ENCODE peak calls at places on chromosomes 2 and 18, in four cellular contexts. One of them, this sample, is unnamed.

GRCh38 chr2:173524257-173524951 is 169.7 kb downstream of the CDCA7 start:
- DNase-seq in right lobe of liver: no peak
- DNase-seq in CD8-positive, alpha-beta T cell: no peak
- DNase-seq in body of pancreas: peak; percentile 25
- DNase-seq in this sample: no peak

GRCh38 chr2:212109217-212109616 is 429.4 kb downstream of the ERBB4 start:
- DNase-seq in right lobe of liver: no peak
- DNase-seq in CD8-positive, alpha-beta T cell: no peak
- DNase-seq in body of pancreas: no peak
- DNase-seq in this sample: no peak

GRCh38 chr2:118310016-118310877 is 222.0 kb downstream of the INSIG2 start:
- DNase-seq in right lobe of liver: no peak
- DNase-seq in CD8-positive, alpha-beta T cell: peak; percentile 22
- DNase-seq in body of pancreas: peak; percentile 16
- DNase-seq in this sample: peak; percentile 24

GRCh38 chr2:159736048-159736447 is 23.7 kb downstream of the MARCHF7 start:
- DNase-seq in right lobe of liver: no peak
- DNase-seq in CD8-positive, alpha-beta T cell: no peak
- DNase-seq in body of pancreas: no peak
- DNase-seq in this sample: no peak

GRCh38 chr2:187390891-187391290 is 57.2 kb downstream of the CALCRL start:
- DNase-seq in right lobe of liver: no peak
- DNase-seq in CD8-positive, alpha-beta T cell: no peak
- DNase-seq in body of pancreas: no peak
- DNase-seq in this sample: no peak

GRCh38 chr2:73084971-73085370 is 13.5 kb upstream of the SFXN5 start:
- DNase-seq in right lobe of liver: no peak
- DNase-seq in CD8-positive, alpha-beta T cell: no peak
- DNase-seq in body of pancreas: no peak
- DNase-seq in this sample: no peak

GRCh38 chr2:31203916-31204315 is 13.4 kb downstream of the CAPN14 start:
- DNase-seq in right lobe of liver: no peak
- DNase-seq in CD8-positive, alpha-beta T cell: no peak
- DNase-seq in body of pancreas: no peak
- DNase-seq in this sample: no peak

GRCh38 chr2:105682401-105682800 is 62.3 kb upstream of the NCK2 start:
- DNase-seq in right lobe of liver: no peak
- DNase-seq in CD8-positive, alpha-beta T cell: no peak
- DNase-seq in body of pancreas: no peak
- DNase-seq in this sample: no peak

GRCh38 chr2:241041557-241042158 is 43.2 kb downstream of the SNED1 start:
- DNase-seq in right lobe of liver: peak; percentile 7
- DNase-seq in CD8-positive, alpha-beta T cell: no peak
- DNase-seq in body of pancreas: no peak
- DNase-seq in this sample: no peak

GRCh38 chr2:130756041-130756720 is 841 bp downstream of the AMER3 start:
- DNase-seq in right lobe of liver: no peak
- DNase-seq in CD8-positive, alpha-beta T cell: no peak
- DNase-seq in body of pancreas: peak; percentile 28
- DNase-seq in this sample: peak; percentile 7

GRCh38 chr18:69538849-69539248 is 138.2 kb downstream of the DOK6 start:
- DNase-seq in right lobe of liver: no peak
- DNase-seq in CD8-positive, alpha-beta T cell: no peak
- DNase-seq in body of pancreas: no peak
- DNase-seq in this sample: no peak

GRCh38 chr2:162146906-162147305 is 5.1 kb downstream of the GCG start:
- DNase-seq in right lobe of liver: no peak
- DNase-seq in CD8-positive, alpha-beta T cell: no peak
- DNase-seq in body of pancreas: no peak
- DNase-seq in this sample: no peak

GRCh38 chr18:46910856-46911255 is 6.5 kb downstream of the PIAS2 start:
- DNase-seq in right lobe of liver: no peak
- DNase-seq in CD8-positive, alpha-beta T cell: no peak
- DNase-seq in body of pancreas: no peak
- DNase-seq in this sample: no peak

GRCh38 chr2:134002391-134002790 is 251.5 kb upstream of the MGAT5 start:
- DNase-seq in right lobe of liver: no peak
- DNase-seq in CD8-positive, alpha-beta T cell: no peak
- DNase-seq in body of pancreas: no peak
- DNase-seq in this sample: no peak

GRCh38 chr2:207895236-207895860 is 125.6 kb upstream of the FZD5 start:
- DNase-seq in right lobe of liver: no peak
- DNase-seq in CD8-positive, alpha-beta T cell: no peak
- DNase-seq in body of pancreas: no peak
- DNase-seq in this sample: no peak

GRCh38 chr18:7090771-7091170 is 26.8 kb downstream of the LAMA1 start:
- DNase-seq in right lobe of liver: no peak
- DNase-seq in CD8-positive, alpha-beta T cell: no peak
- DNase-seq in body of pancreas: no peak
- DNase-seq in this sample: no peak

GRCh38 chr2:176088048-176088936 is 4.2 kb upstream of the HOXD13 start:
- DNase-seq in right lobe of liver: peak; percentile 68
- DNase-seq in CD8-positive, alpha-beta T cell: no peak
- DNase-seq in body of pancreas: peak; percentile 40
- DNase-seq in this sample: peak; percentile 75

GRCh38 chr18:69898241-69898861 is 49.3 kb downstream of the CD226 start:
- DNase-seq in right lobe of liver: no peak
- DNase-seq in CD8-positive, alpha-beta T cell: no peak
- DNase-seq in body of pancreas: no peak
- DNase-seq in this sample: peak; percentile 12

GRCh38 chr2:133975135-133975534 is 278.7 kb upstream of the MGAT5 start:
- DNase-seq in right lobe of liver: no peak
- DNase-seq in CD8-positive, alpha-beta T cell: no peak
- DNase-seq in body of pancreas: no peak
- DNase-seq in this sample: no peak

DNA sequence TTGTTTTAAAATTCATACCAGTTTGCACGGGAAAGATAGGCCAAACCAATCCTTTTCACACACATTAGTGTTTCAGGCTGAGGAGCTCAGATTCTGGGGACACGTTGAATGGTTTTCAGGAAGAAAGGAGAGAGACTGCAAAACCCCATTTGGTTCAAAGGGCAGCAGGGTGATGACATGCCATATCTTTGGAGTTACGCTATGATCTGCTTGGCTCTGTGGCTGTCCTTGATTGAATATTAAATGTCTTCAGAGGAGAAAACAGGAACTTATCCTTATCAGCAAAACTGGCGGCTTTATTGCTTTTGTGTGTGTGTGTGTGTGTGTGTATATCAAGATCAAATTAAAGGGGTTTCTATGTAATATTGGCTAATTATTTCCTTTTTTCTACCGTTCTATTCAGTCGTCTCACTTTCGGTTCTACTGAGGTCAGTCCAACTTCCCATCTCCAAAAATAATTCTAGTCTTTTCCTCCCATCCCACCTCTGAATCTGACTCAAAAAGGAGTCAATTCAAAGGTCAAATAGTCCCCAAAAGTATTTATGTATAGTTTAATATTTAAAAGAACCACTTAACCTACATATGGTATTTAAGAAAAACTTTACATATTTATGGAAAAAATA is 292.9 kb upstream of the CCDC68 start:
- DNase-seq in right lobe of liver: no peak
- DNase-seq in CD8-positive, alpha-beta T cell: no peak
- DNase-seq in body of pancreas: no peak
- DNase-seq in this sample: no peak
- TF ChIP-seq CTCF in right lobe of liver: no peak
- TF ChIP-seq CTCF in CD8-positive, alpha-beta T cell: no peak
- TF ChIP-seq CTCF in body of pancreas: no peak
- TF ChIP-seq CTCF in this sample: no peak

GRCh38 chr2:103804013-103804412 is 1042.2 kb downstream of the TMEM182 start:
- DNase-seq in right lobe of liver: no peak
- DNase-seq in CD8-positive, alpha-beta T cell: no peak
- DNase-seq in body of pancreas: no peak
- DNase-seq in this sample: no peak

DNA sequence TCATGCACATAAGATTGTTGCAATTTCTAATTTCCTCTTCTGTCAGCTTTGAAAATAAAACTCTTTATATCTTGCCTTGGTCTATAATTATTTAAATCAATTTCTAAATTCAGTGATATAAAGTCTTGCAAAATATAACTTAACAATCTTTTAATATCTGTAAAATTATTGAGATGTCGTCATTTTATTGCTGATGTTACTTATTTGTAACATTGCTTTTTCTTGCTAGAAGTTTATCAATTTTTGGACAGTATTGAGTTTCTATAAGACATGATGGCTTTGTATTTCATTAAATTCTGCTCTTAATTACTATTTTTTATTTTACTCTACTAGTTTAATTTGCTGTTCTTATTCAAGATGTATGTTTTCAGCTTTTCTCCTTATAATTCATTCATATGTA is 1036.5 kb downstream of the TMEM182 start:
- DNase-seq in right lobe of liver: no peak
- DNase-seq in CD8-positive, alpha-beta T cell: no peak
- DNase-seq in body of pancreas: no peak
- DNase-seq in this sample: no peak
- H3K4me1 ChIP-seq in right lobe of liver: no peaks in the 10 kb centered on the region
- H3K4me1 ChIP-seq in CD8-positive, alpha-beta T cell: no peaks in the 10 kb centered on the region
- H3K4me1 ChIP-seq in body of pancreas: no peaks in the 10 kb centered on the region
- H3K4me1 ChIP-seq in this sample: no peaks in the 10 kb centered on the region

DNA sequence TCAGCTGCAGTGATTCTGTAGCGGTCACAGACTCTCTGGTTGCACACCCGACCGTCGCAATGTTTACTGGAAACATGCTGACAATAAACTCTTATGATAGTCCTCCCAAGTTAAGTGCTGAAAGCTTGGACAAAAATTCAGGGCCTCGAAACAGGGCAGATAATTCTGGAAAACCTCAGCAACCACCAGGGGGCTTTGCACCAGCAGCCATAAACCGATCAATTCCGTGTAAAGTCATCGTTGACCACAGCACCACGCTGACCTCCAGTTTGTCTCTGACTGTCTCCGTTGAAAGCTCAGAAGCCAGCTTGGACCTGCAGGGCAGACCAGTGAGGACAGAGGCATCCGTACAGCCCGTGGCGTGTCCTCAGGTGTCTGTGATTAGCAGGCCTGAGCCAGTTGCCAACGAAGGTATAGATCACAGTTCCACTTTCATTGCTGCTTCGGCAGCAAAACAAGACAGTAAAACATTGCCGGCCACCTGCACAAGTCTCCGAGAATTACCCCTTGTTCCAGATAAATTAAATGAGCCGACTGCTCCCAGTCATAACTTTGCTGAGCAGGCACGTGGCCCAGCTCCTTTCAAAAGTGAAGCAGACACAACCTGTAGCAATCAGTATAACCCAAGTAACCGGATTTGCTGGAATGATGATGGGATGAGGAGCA is 166.1 kb downstream of the ASXL3 start:
- DNase-seq in right lobe of liver: no peak
- DNase-seq in CD8-positive, alpha-beta T cell: no peak
- DNase-seq in body of pancreas: no peak
- DNase-seq in this sample: peak; percentile 35
- TF ChIP-seq CTCF in right lobe of liver: no peak
- TF ChIP-seq CTCF in CD8-positive, alpha-beta T cell: no peak
- TF ChIP-seq CTCF in body of pancreas: no peak
- TF ChIP-seq CTCF in this sample: no peak

DNA sequence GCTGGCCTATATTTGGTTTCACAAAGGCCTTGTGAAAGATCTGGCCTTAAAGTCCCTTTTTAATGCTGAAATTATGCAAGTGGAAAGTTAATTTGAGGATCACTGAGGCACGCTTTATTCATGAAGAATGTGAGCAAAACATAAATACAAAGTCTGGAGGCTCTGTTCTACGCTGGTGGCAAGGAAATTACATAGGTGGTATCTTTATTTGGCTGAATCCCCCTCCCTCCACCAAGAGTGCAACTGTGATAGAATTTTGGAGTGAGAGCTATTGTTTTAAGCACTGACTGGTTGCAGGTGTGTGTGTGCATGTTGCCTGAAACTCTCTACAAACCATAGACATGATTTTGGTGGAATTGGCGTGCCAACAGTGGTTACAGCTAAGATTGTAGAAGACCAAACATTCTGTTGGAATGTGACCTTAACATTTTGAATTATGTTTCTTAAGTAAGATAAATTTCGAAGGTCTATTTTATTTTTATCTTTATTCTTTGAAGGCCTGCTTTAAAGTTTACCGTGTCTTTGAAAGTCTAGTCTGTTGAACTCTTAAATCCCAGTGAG is 114.3 kb downstream of the SPTBN1 start:
- DNase-seq in right lobe of liver: no peak
- DNase-seq in CD8-positive, alpha-beta T cell: no peak
- DNase-seq in body of pancreas: no peak
- DNase-seq in this sample: no peak
- H3K4me1 ChIP-seq in right lobe of liver: peaks cover 90% of the 10 kb centered on the region
- H3K4me1 ChIP-seq in CD8-positive, alpha-beta T cell: peaks cover 94% of the 10 kb centered on the region
- H3K4me1 ChIP-seq in body of pancreas: peaks cover 95% of the 10 kb centered on the region
- H3K4me1 ChIP-seq in this sample: peaks cover 80% of the 10 kb centered on the region

GRCh38 chr2:215782965-215783364 is 230.4 kb downstream of the MREG start:
- DNase-seq in right lobe of liver: no peak
- DNase-seq in CD8-positive, alpha-beta T cell: no peak
- DNase-seq in body of pancreas: no peak
- DNase-seq in this sample: no peak
- TF ChIP-seq CTCF in right lobe of liver: no peak
- TF ChIP-seq CTCF in CD8-positive, alpha-beta T cell: no peak
- TF ChIP-seq CTCF in body of pancreas: no peak
- TF ChIP-seq CTCF in this sample: no peak

GRCh38 chr2:75558132-75558530 is 2.6 kb downstream of the EVA1A start:
- DNase-seq in right lobe of liver: no peak
- DNase-seq in CD8-positive, alpha-beta T cell: no peak
- DNase-seq in body of pancreas: no peak
- DNase-seq in this sample: no peak
- H3K4me1 ChIP-seq in right lobe of liver: no peaks in the 10 kb centered on the region
- H3K4me1 ChIP-seq in CD8-positive, alpha-beta T cell: peaks cover 4% of the 10 kb centered on the region
- H3K4me1 ChIP-seq in body of pancreas: peaks cover 71% of the 10 kb centered on the region
- H3K4me1 ChIP-seq in this sample: no peaks in the 10 kb centered on the region

GRCh38 chr2:234797566-234798250 is 154.1 kb upstream of the SH3BP4 start:
- DNase-seq in right lobe of liver: no peak
- DNase-seq in CD8-positive, alpha-beta T cell: no peak
- DNase-seq in body of pancreas: no peak
- DNase-seq in this sample: no peak
- TF ChIP-seq CTCF in right lobe of liver: no peak
- TF ChIP-seq CTCF in CD8-positive, alpha-beta T cell: no peak
- TF ChIP-seq CTCF in body of pancreas: no peak
- TF ChIP-seq CTCF in this sample: no peak

DNA sequence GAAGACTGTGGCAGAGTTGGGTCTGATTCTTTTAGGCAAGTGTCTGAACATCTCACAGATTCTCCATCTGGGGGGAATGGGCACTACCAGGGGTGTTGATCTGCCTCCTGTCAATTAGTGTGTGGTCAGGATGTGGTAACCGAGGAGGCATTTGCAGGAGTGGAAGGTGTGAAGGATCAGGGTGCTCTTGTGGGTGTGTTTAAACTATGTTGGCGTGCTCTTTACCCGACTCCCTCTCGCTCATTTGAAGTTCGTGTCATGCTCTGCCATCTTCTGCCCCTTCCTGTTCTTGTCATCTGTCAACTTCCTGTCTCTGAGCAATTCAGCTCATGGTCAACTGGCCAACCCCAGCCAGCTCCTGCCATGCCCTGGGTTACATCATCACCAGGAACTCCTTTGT is 107.9 kb downstream of the RTN4 start:
- DNase-seq in right lobe of liver: no peak
- DNase-seq in CD8-positive, alpha-beta T cell: peak; percentile 6
- DNase-seq in body of pancreas: no peak
- DNase-seq in this sample: no peak
- H3K4me1 ChIP-seq in right lobe of liver: no peaks in the 10 kb centered on the region
- H3K4me1 ChIP-seq in CD8-positive, alpha-beta T cell: peaks cover 15% of the 10 kb centered on the region
- H3K4me1 ChIP-seq in body of pancreas: peaks cover 14% of the 10 kb centered on the region
- H3K4me1 ChIP-seq in this sample: no peaks in the 10 kb centered on the region

This sample was measured in mucosa of descending colon.